ENCODE peak calls at places on chromosomes 1 and 21, in seven cellular contexts. One of them, this sample, is unnamed.

GRCh38 chr1:10866314-10867091 is 70.1 kb upstream of the CASZ1 start:
- DNase-seq in renal cortical epithelial cell: no peak
- DNase-seq in activated CD4-positive, CD25-positive, alpha-beta regulatory T cell treated with anti-CD3 and anti-CD28 coated beads, Interleukin-2, amount 50 U/mL, for 16 hours: no peak
- DNase-seq in EL: peak
- DNase-seq in stimulated activated CD4-positive, alpha-beta T cell treated with anti-CD3 and anti-CD28 coated beads, Interleukin-4, amount 100 ng/mL, for 4 hours: peak
- DNase-seq in NCI-H1105: peak
- DNase-seq in posterior cingulate gyrus: peak
- DNase-seq in this sample: no peak

GRCh38 chr1:84719477-84720274 is 29.4 kb upstream of the SSX2IP start:
- DNase-seq in renal cortical epithelial cell: peak
- DNase-seq in activated CD4-positive, CD25-positive, alpha-beta regulatory T cell treated with anti-CD3 and anti-CD28 coated beads, Interleukin-2, amount 50 U/mL, for 16 hours: no peak
- DNase-seq in EL: no peak
- DNase-seq in stimulated activated CD4-positive, alpha-beta T cell treated with anti-CD3 and anti-CD28 coated beads, Interleukin-4, amount 100 ng/mL, for 4 hours: no peak
- DNase-seq in NCI-H1105: no peak
- DNase-seq in posterior cingulate gyrus: no peak
- DNase-seq in this sample: no peak

GRCh38 chr21:45880097-45881068 is 101.2 kb upstream of the COL6A1 start:
- DNase-seq in renal cortical epithelial cell: peak
- DNase-seq in activated CD4-positive, CD25-positive, alpha-beta regulatory T cell treated with anti-CD3 and anti-CD28 coated beads, Interleukin-2, amount 50 U/mL, for 16 hours: peak
- DNase-seq in EL: peak
- DNase-seq in stimulated activated CD4-positive, alpha-beta T cell treated with anti-CD3 and anti-CD28 coated beads, Interleukin-4, amount 100 ng/mL, for 4 hours: peak
- DNase-seq in NCI-H1105: peak
- DNase-seq in posterior cingulate gyrus: peak
- DNase-seq in this sample: peak

GRCh38 chr1:159141584-159142518 is 29.6 kb upstream of the CADM3 start:
- DNase-seq in renal cortical epithelial cell: no peak
- DNase-seq in activated CD4-positive, CD25-positive, alpha-beta regulatory T cell treated with anti-CD3 and anti-CD28 coated beads, Interleukin-2, amount 50 U/mL, for 16 hours: no peak
- DNase-seq in EL: peak
- DNase-seq in stimulated activated CD4-positive, alpha-beta T cell treated with anti-CD3 and anti-CD28 coated beads, Interleukin-4, amount 100 ng/mL, for 4 hours: no peak
- DNase-seq in NCI-H1105: peak
- DNase-seq in posterior cingulate gyrus: peak
- DNase-seq in this sample: no peak

GRCh38 chr1:29697391-29697780 is 461.1 kb downstream of the PTPRU start:
- DNase-seq in renal cortical epithelial cell: no peak
- DNase-seq in activated CD4-positive, CD25-positive, alpha-beta regulatory T cell treated with anti-CD3 and anti-CD28 coated beads, Interleukin-2, amount 50 U/mL, for 16 hours: no peak
- DNase-seq in EL: no peak
- DNase-seq in stimulated activated CD4-positive, alpha-beta T cell treated with anti-CD3 and anti-CD28 coated beads, Interleukin-4, amount 100 ng/mL, for 4 hours: no peak
- DNase-seq in NCI-H1105: no peak
- DNase-seq in posterior cingulate gyrus: no peak
- DNase-seq in this sample: no peak

GRCh38 chr1:227753999-227754764 is 18.9 kb downstream of the SNAP47 start:
- DNase-seq in renal cortical epithelial cell: no peak
- DNase-seq in activated CD4-positive, CD25-positive, alpha-beta regulatory T cell treated with anti-CD3 and anti-CD28 coated beads, Interleukin-2, amount 50 U/mL, for 16 hours: no peak
- DNase-seq in EL: peak
- DNase-seq in stimulated activated CD4-positive, alpha-beta T cell treated with anti-CD3 and anti-CD28 coated beads, Interleukin-4, amount 100 ng/mL, for 4 hours: no peak
- DNase-seq in NCI-H1105: no peak
- DNase-seq in posterior cingulate gyrus: peak
- DNase-seq in this sample: no peak

GRCh38 chr1:200139661-200140250 is 112.2 kb downstream of the NR5A2 start:
- DNase-seq in renal cortical epithelial cell: peak
- DNase-seq in activated CD4-positive, CD25-positive, alpha-beta regulatory T cell treated with anti-CD3 and anti-CD28 coated beads, Interleukin-2, amount 50 U/mL, for 16 hours: no peak
- DNase-seq in EL: peak
- DNase-seq in stimulated activated CD4-positive, alpha-beta T cell treated with anti-CD3 and anti-CD28 coated beads, Interleukin-4, amount 100 ng/mL, for 4 hours: no peak
- DNase-seq in NCI-H1105: peak
- DNase-seq in posterior cingulate gyrus: no peak
- DNase-seq in this sample: no peak

GRCh38 chr21:43675871-43676270 is 16.5 kb downstream of the RRP1B start:
- DNase-seq in renal cortical epithelial cell: no peak
- DNase-seq in activated CD4-positive, CD25-positive, alpha-beta regulatory T cell treated with anti-CD3 and anti-CD28 coated beads, Interleukin-2, amount 50 U/mL, for 16 hours: no peak
- DNase-seq in EL: no peak
- DNase-seq in stimulated activated CD4-positive, alpha-beta T cell treated with anti-CD3 and anti-CD28 coated beads, Interleukin-4, amount 100 ng/mL, for 4 hours: no peak
- DNase-seq in NCI-H1105: no peak
- DNase-seq in posterior cingulate gyrus: no peak
- DNase-seq in this sample: no peak